ENCODE peak calls at places on chromosomes 12 and 14, in eight cellular contexts. One of them, this sample, is unnamed.

GRCh38 chr14:65594882-65595237 is 182.3 kb downstream of the FUT8 start:
- DNase-seq in A549: no peak
- DNase-seq in neuronal stem cell: no peak
- DNase-seq in NCI-H345: no peak
- DNase-seq in amniotic stem cell: no peak
- DNase-seq in mesothelial cell of epicardium: no peak
- DNase-seq in foreskin fibroblast: no peak
- DNase-seq in activated T-helper 1 cell treated with Interleukin-2 at 50 U/mL for 16 hours: no peak
- DNase-seq in this sample: no peak

GRCh38 chr12:124270671-124271070 is 24.2 kb upstream of the RFLNA start:
- DNase-seq in NCI-H345: no peak
- DNase-seq in foreskin fibroblast: no peak
- DNase-seq in neuronal stem cell: no peak
- DNase-seq in amniotic stem cell: no peak
- DNase-seq in mesothelial cell of epicardium: no peak
- DNase-seq in activated T-helper 1 cell treated with Interleukin-2 at 50 U/mL for 16 hours: no peak
- DNase-seq in A549: no peak
- DNase-seq in this sample: no peak

GRCh38 chr14:44846232-44846824 is 115.4 kb downstream of the KLHL28 start:
- DNase-seq in mesothelial cell of epicardium: no peak
- DNase-seq in NCI-H345: peak; percentile 34
- DNase-seq in amniotic stem cell: no peak
- DNase-seq in A549: peak; percentile 44
- DNase-seq in activated T-helper 1 cell treated with Interleukin-2 at 50 U/mL for 16 hours: no peak
- DNase-seq in neuronal stem cell: peak; percentile 47
- DNase-seq in foreskin fibroblast: peak; percentile 56
- DNase-seq in this sample: peak; percentile 9

GRCh38 chr12:2332266-2332665 is 279.5 kb downstream of the CACNA1C start:
- DNase-seq in A549: no peak
- DNase-seq in activated T-helper 1 cell treated with Interleukin-2 at 50 U/mL for 16 hours: no peak
- DNase-seq in neuronal stem cell: no peak
- DNase-seq in amniotic stem cell: no peak
- DNase-seq in foreskin fibroblast: peak; percentile 23
- DNase-seq in NCI-H345: no peak
- DNase-seq in mesothelial cell of epicardium: no peak
- DNase-seq in this sample: no peak

GRCh38 chr12:132428872-132429121 is 61.2 kb upstream of the FBRSL1 start:
- DNase-seq in foreskin fibroblast: no peak
- DNase-seq in A549: no peak
- DNase-seq in mesothelial cell of epicardium: no peak
- DNase-seq in NCI-H345: peak; percentile 60
- DNase-seq in neuronal stem cell: no peak
- DNase-seq in amniotic stem cell: no peak
- DNase-seq in activated T-helper 1 cell treated with Interleukin-2 at 50 U/mL for 16 hours: no peak
- DNase-seq in this sample: no peak

GRCh38 chr14:103105580-103106168 is 11.1 kb downstream of the EXOC3L4 start:
- DNase-seq in amniotic stem cell: no peak
- DNase-seq in foreskin fibroblast: peak; percentile 23
- DNase-seq in NCI-H345: peak; percentile 73
- DNase-seq in mesothelial cell of epicardium: no peak
- DNase-seq in neuronal stem cell: no peak
- DNase-seq in A549: no peak
- DNase-seq in activated T-helper 1 cell treated with Interleukin-2 at 50 U/mL for 16 hours: no peak
- DNase-seq in this sample: peak; percentile 30

GRCh38 chr14:24876009-24876690 is 173.8 kb downstream of the STXBP6 start:
- DNase-seq in neuronal stem cell: no peak
- DNase-seq in activated T-helper 1 cell treated with Interleukin-2 at 50 U/mL for 16 hours: no peak
- DNase-seq in amniotic stem cell: no peak
- DNase-seq in A549: no peak
- DNase-seq in mesothelial cell of epicardium: no peak
- DNase-seq in foreskin fibroblast: no peak
- DNase-seq in NCI-H345: no peak
- DNase-seq in this sample: no peak

GRCh38 chr14:69768873-69769272 is 1.9 kb downstream of the SRSF5 start:
- DNase-seq in NCI-H345: no peak
- DNase-seq in A549: no peak
- DNase-seq in activated T-helper 1 cell treated with Interleukin-2 at 50 U/mL for 16 hours: no peak
- DNase-seq in amniotic stem cell: no peak
- DNase-seq in foreskin fibroblast: no peak
- DNase-seq in neuronal stem cell: no peak
- DNase-seq in mesothelial cell of epicardium: no peak
- DNase-seq in this sample: no peak

GRCh38 chr14:95993768-95994592 is 45.2 kb upstream of the C14orf132 start:
- DNase-seq in amniotic stem cell: peak; percentile 69
- DNase-seq in mesothelial cell of epicardium: no peak
- DNase-seq in foreskin fibroblast: peak; percentile 74
- DNase-seq in NCI-H345: peak; percentile 59
- DNase-seq in A549: peak; percentile 52
- DNase-seq in neuronal stem cell: peak; percentile 73
- DNase-seq in activated T-helper 1 cell treated with Interleukin-2 at 50 U/mL for 16 hours: no peak
- DNase-seq in this sample: peak; percentile 62

GRCh38 chr12:89328483-89329030 is 23.7 kb downstream of the DUSP6 start:
- DNase-seq in foreskin fibroblast: no peak
- DNase-seq in A549: no peak
- DNase-seq in mesothelial cell of epicardium: no peak
- DNase-seq in amniotic stem cell: no peak
- DNase-seq in NCI-H345: no peak
- DNase-seq in activated T-helper 1 cell treated with Interleukin-2 at 50 U/mL for 16 hours: no peak
- DNase-seq in neuronal stem cell: no peak
- DNase-seq in this sample: no peak

GRCh38 chr14:22650960-22651521 is 6.9 kb upstream of the OR6J1 start:
- DNase-seq in amniotic stem cell: no peak
- DNase-seq in activated T-helper 1 cell treated with Interleukin-2 at 50 U/mL for 16 hours: no peak
- DNase-seq in NCI-H345: no peak
- DNase-seq in mesothelial cell of epicardium: no peak
- DNase-seq in foreskin fibroblast: peak; percentile 38
- DNase-seq in A549: peak; percentile 60
- DNase-seq in neuronal stem cell: no peak
- DNase-seq in this sample: no peak

GRCh38 chr12:56839489-56840442 is 76.6 kb downstream of the HSD17B6 start:
- DNase-seq in neuronal stem cell: peak; percentile 35
- DNase-seq in foreskin fibroblast: peak; percentile 38
- DNase-seq in activated T-helper 1 cell treated with Interleukin-2 at 50 U/mL for 16 hours: no peak
- DNase-seq in mesothelial cell of epicardium: no peak
- DNase-seq in NCI-H345: peak; percentile 9
- DNase-seq in amniotic stem cell: no peak
- DNase-seq in A549: peak; percentile 65
- DNase-seq in this sample: peak; percentile 8

GRCh38 chr14:95561001-95561412 is 26.2 kb downstream of the GLRX5 start:
- DNase-seq in NCI-H345: peak; percentile 91
- DNase-seq in neuronal stem cell: peak; percentile 93
- DNase-seq in activated T-helper 1 cell treated with Interleukin-2 at 50 U/mL for 16 hours: peak; percentile 66
- DNase-seq in mesothelial cell of epicardium: peak; percentile 85
- DNase-seq in foreskin fibroblast: peak; percentile 93
- DNase-seq in A549: peak; percentile 88
- DNase-seq in amniotic stem cell: peak; percentile 58
- DNase-seq in this sample: peak; percentile 82

GRCh38 chr12:121060149-121061001 is 21.3 kb upstream of the OASL start:
- DNase-seq in NCI-H345: peak; percentile 47
- DNase-seq in amniotic stem cell: peak; percentile 9
- DNase-seq in mesothelial cell of epicardium: no peak
- DNase-seq in A549: peak; percentile 76
- DNase-seq in activated T-helper 1 cell treated with Interleukin-2 at 50 U/mL for 16 hours: peak; percentile 42
- DNase-seq in neuronal stem cell: peak; percentile 29
- DNase-seq in foreskin fibroblast: peak; percentile 70
- DNase-seq in this sample: peak; percentile 39

GRCh38 chr14:64220056-64220455 is 74.1 kb downstream of the ESR2 start:
- DNase-seq in mesothelial cell of epicardium: no peak
- DNase-seq in activated T-helper 1 cell treated with Interleukin-2 at 50 U/mL for 16 hours: no peak
- DNase-seq in neuronal stem cell: no peak
- DNase-seq in amniotic stem cell: no peak
- DNase-seq in NCI-H345: no peak
- DNase-seq in foreskin fibroblast: no peak
- DNase-seq in A549: no peak
- DNase-seq in this sample: no peak

GRCh38 chr14:78164226-78164853 is 5.8 kb upstream of the NRXN3 start:
- DNase-seq in activated T-helper 1 cell treated with Interleukin-2 at 50 U/mL for 16 hours: no peak
- DNase-seq in foreskin fibroblast: no peak
- DNase-seq in amniotic stem cell: no peak
- DNase-seq in neuronal stem cell: peak; percentile 54
- DNase-seq in A549: peak; percentile 48
- DNase-seq in NCI-H345: peak; percentile 50
- DNase-seq in mesothelial cell of epicardium: no peak
- DNase-seq in this sample: no peak

GRCh38 chr12:57614178-57614947 is 3.1 kb downstream of the ARHGEF25 start:
- DNase-seq in mesothelial cell of epicardium: no peak
- DNase-seq in amniotic stem cell: no peak
- DNase-seq in neuronal stem cell: no peak
- DNase-seq in NCI-H345: no peak
- DNase-seq in activated T-helper 1 cell treated with Interleukin-2 at 50 U/mL for 16 hours: no peak
- DNase-seq in foreskin fibroblast: peak; percentile 27
- DNase-seq in A549: peak; percentile 68
- DNase-seq in this sample: peak; percentile 74

GRCh38 chr12:117365072-117365616 is 3.7 kb upstream of the NOS1 start:
- DNase-seq in activated T-helper 1 cell treated with Interleukin-2 at 50 U/mL for 16 hours: no peak
- DNase-seq in mesothelial cell of epicardium: no peak
- DNase-seq in amniotic stem cell: no peak
- DNase-seq in foreskin fibroblast: no peak
- DNase-seq in neuronal stem cell: no peak
- DNase-seq in A549: no peak
- DNase-seq in NCI-H345: no peak
- DNase-seq in this sample: no peak

GRCh38 chr12:16610743-16611142 is 4.8 kb upstream of the LMO3 start:
- DNase-seq in mesothelial cell of epicardium: no peak
- DNase-seq in amniotic stem cell: no peak
- DNase-seq in A549: no peak
- DNase-seq in foreskin fibroblast: no peak
- DNase-seq in activated T-helper 1 cell treated with Interleukin-2 at 50 U/mL for 16 hours: no peak
- DNase-seq in neuronal stem cell: no peak
- DNase-seq in NCI-H345: peak; percentile 65
- DNase-seq in this sample: no peak

GRCh38 chr12:4250691-4251090 is 22.9 kb upstream of the CCND2 start:
- DNase-seq in activated T-helper 1 cell treated with Interleukin-2 at 50 U/mL for 16 hours: no peak
- DNase-seq in NCI-H345: no peak
- DNase-seq in neuronal stem cell: no peak
- DNase-seq in amniotic stem cell: no peak
- DNase-seq in foreskin fibroblast: no peak
- DNase-seq in mesothelial cell of epicardium: no peak
- DNase-seq in A549: no peak
- DNase-seq in this sample: no peak